ENCODE peak calls at places on chromosome 14, in six cellular contexts. J is cardiac muscle cell, W is RWPE1, E is gastrocnemius medialis, X is stomach, D is astrocyte. F is an unnamed sample.

GRCh38 chr14:59060841-59061240 is 127.6 kb upstream of the DAAM1 start:
- DNase-seq in J (peak), W (no peak), E (no peak), X (no peak), D (peak), F (no peak)

GRCh38 chr14:91496790-91497189 is 13.3 kb downstream of the PPP4R3A start:
- DNase-seq in E (no peak), X (no peak), W (no peak), J (no peak), D (no peak), F (no peak)

GRCh38 chr14:39576726-39577125 is 144.5 kb upstream of the FBXO33 start:
- DNase-seq in E (no peak), J (no peak), X (no peak), W (no peak), D (peak), F (no peak)

GRCh38 chr14:36333106-36333505 is 12.7 kb upstream of the MBIP start:
- DNase-seq in X (no peak), D (no peak), W (no peak), E (no peak), J (no peak), F (no peak)

GRCh38 chr14:33435911-33436310 is 497.2 kb downstream of the NPAS3 start:
- DNase-seq in X (no peak), D (peak), J (peak), W (peak), E (no peak), F (no peak)

GRCh38 chr14:91750634-91751198 is 18.8 kb upstream of the CATSPERB start:
- DNase-seq in X (no peak), D (no peak), E (no peak), J (no peak), W (no peak), F (no peak)

GRCh38 chr14:70086685-70087379 is 101.9 kb downstream of the SLC8A3 start:
- DNase-seq in E (no peak), X (peak), J (peak), D (peak), W (peak), F (no peak)

GRCh38 chr14:106509795-106510194 is 983.4 kb downstream of the TMEM121 start:
- DNase-seq in E (no peak), D (no peak), X (no peak), W (no peak), J (no peak), F (no peak)

GRCh38 chr14:38256358-38256840 is 506 bp upstream of the CLEC14A start:
- DNase-seq in W (no peak), J (peak), X (no peak), E (no peak), D (no peak), F (peak)

GRCh38 chr14:49896956-49897355 is 4.1 kb downstream of the ARF6 start:
- DNase-seq in D (no peak), E (no peak), X (no peak), J (no peak), W (no peak), F (no peak)
- TF ChIP-seq CTCF in D (peak), E (no peak), X (no peak), J (no peak), W (no peak), F (no peak)

DNA sequence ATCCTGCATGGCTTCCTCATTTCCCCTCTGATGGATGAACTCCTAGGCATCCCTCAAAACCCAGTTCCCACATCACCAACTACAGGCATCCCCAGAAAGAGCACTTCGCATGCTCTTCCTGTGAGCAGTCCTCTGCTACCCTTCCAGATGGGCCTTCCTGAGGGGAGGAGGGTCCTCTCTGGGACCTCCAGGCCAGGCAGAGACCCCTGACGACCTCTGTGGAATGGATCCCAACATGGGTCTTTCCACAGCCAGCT is 1.9 kb downstream of the AKT1 start:
- DNase-seq in W (no peak), J (no peak), X (no peak), E (no peak), D (no peak), F (no peak)
- H3K27ac ChIP-seq in W (peak), J (no peak), X (peak), E (no peak), D (no peak), F (peak)

GRCh38 chr14:105059917-105060565 is 5.2 kb downstream of the GPR132 start:
- DNase-seq in X (no peak), J (no peak), E (no peak), W (no peak), D (no peak), F (no peak)

GRCh38 chr14:105058521-105059034 is 6.7 kb downstream of the GPR132 start:
- DNase-seq in X (no peak), D (no peak), J (no peak), W (no peak), E (no peak), F (no peak)

GRCh38 chr14:105061428-105062047 is 3.7 kb downstream of the GPR132 start:
- DNase-seq in X (peak), D (no peak), J (no peak), W (no peak), E (peak), F (no peak)

GRCh38 chr14:105060751-105061427 is 4.3 kb downstream of the GPR132 start:
- DNase-seq in D (no peak), J (no peak), X (peak), W (no peak), E (no peak), F (no peak)

GRCh38 chr14:105059035-105059916 is 6.0 kb downstream of the GPR132 start:
- DNase-seq in X (no peak), D (no peak), E (no peak), W (no peak), J (no peak), F (no peak)
- TF ChIP-seq CTCF in X (no peak), D (no peak), E (no peak), W (no peak), J (no peak), F (no peak)

GRCh38 chr14:82811246-82811645 is 1277.6 kb upstream of the SEL1L start:
- DNase-seq in W (no peak), E (no peak), J (no peak), X (no peak), D (no peak), F (no peak)
- H3K27ac ChIP-seq in W (no peak), E (no peak), J (no peak), X (no peak), D (no peak), F (no peak)

DNA sequence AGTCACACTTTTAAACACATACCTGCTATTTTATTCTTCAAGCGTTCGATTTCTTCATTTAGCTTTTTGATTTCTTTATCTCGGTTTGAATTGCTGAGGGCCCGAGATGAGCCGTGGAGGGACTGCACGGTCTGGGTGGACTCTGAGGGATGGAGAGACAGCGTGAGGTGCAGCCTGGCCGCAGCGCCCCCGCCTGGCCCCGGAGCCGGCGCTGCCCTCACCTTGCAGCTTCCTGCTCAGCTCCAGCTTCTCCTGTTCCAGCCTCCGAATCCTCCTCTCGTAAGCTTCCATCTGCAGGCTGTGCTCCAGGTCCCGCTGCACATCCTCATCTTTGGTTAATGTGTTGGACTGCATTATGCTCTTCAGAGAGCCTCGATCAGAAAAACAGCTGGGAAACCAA is 53.2 kb downstream of the AMN start:
- DNase-seq in X (no peak), D (no peak), E (no peak), W (no peak), J (no peak), F (no peak)
- TF ChIP-seq CTCF in X (no peak), D (no peak), E (no peak), W (no peak), J (peak), F (no peak)

GRCh38 chr14:54901380-54902142 is 1.1 kb downstream of the GCH1 start:
- DNase-seq in X (no peak), W (peak), D (no peak), J (no peak), E (no peak), F (no peak)
- H3K27ac ChIP-seq in X (peak), W (peak), D (no peak), J (no peak), E (peak), F (peak)

GRCh38 chr14:54001189-54001878 is 44.7 kb upstream of the BMP4 start:
- DNase-seq in X (no peak), D (peak), W (no peak), E (no peak), J (peak), F (no peak)
- TF ChIP-seq CTCF in X (no peak), D (no peak), W (no peak), E (no peak), J (no peak), F (no peak)

GRCh38 chr14:52125885-52126284 is 57.0 kb upstream of the NID2 start:
- DNase-seq in E (no peak), X (no peak), J (no peak), W (no peak), D (no peak), F (no peak)

GRCh38 chr14:52121441-52121840 is 52.6 kb upstream of the NID2 start:
- DNase-seq in E (no peak), X (no peak), W (no peak), J (no peak), D (no peak), F (no peak)

GRCh38 chr14:52119030-52119429 is 50.2 kb upstream of the NID2 start:
- DNase-seq in E (no peak), D (no peak), W (no peak), X (no peak), J (no peak), F (no peak)

GRCh38 chr14:52129733-52130132 is 60.9 kb upstream of the NID2 start:
- DNase-seq in E (no peak), W (no peak), J (no peak), D (no peak), X (no peak), F (no peak)

GRCh38 chr14:52124791-52125661 is 56.2 kb upstream of the NID2 start:
- DNase-seq in D (peak), X (no peak), J (peak), E (no peak), W (peak), F (no peak)
- H3K27ac ChIP-seq in D (peak), X (peak), J (no peak), E (peak), W (no peak), F (no peak)

F was measured in tibial artery.